ENCODE peak calls at places on chromosomes 4 and X, in seven cellular contexts. Q, C, H, M, K, F and G are unnamed samples. For H3K4me1, the result is how much of the 10 kb centered on the place peaks cover.

GRCh38 chr4:104967034-104967401 is 179.7 kb upstream of the TET2 start:
- DNase-seq in Q (no peak), C (no peak), H (no peak), M (no peak), K (no peak), F (no peak), G (no peak)

GRCh38 chrX:3262906-3263305 is 83.5 kb downstream of the MXRA5 start:
- DNase-seq in Q (no peak), C (no peak), H (peak), M (no peak), K (no peak), F (peak), G (no peak)

GRCh38 chr4:101527186-101527585 is 179.9 kb upstream of the PPP3CA start:
- DNase-seq in Q (no peak), C (no peak), H (no peak), M (no peak), K (peak), F (no peak), G (no peak)

GRCh38 chr4:113141901-113142346 is 92.5 kb downstream of the ANK2 start:
- DNase-seq in Q (no peak), C (no peak), H (peak), M (no peak), K (no peak), F (peak), G (no peak)

GRCh38 chrX:7074135-7074907 is 73.2 kb upstream of the STS start:
- DNase-seq in Q (no peak), C (no peak), H (no peak), M (no peak), K (no peak), F (no peak), G (no peak)

GRCh38 chr4:165326831-165327210 is 648 bp upstream of the MSMO1 start:
- DNase-seq in Q (peak), C (peak), H (no peak), M (no peak), K (no peak), F (peak), G (no peak)

GRCh38 chr4:109816082-109816442 is 500 bp downstream of the GAR1 start:
- DNase-seq in Q (peak), C (no peak), H (no peak), M (no peak), K (no peak), F (no peak), G (no peak)

GRCh38 chr4:142530724-142531123 is 315.4 kb downstream of the INPP4B start:
- DNase-seq in Q (no peak), C (no peak), H (no peak), M (no peak), K (no peak), F (no peak), G (no peak)

GRCh38 chr4:4730214-4730613 is 129.3 kb upstream of the MSX1 start:
- DNase-seq in Q (no peak), C (no peak), H (no peak), M (no peak), K (no peak), F (no peak), G (no peak)

GRCh38 chrX:9465380-9466114 is 689 bp downstream of the TBL1X start:
- DNase-seq in Q (peak), C (peak), H (no peak), M (peak), K (no peak), F (no peak), G (no peak)

GRCh38 chr4:174228988-174229387 is 54.5 kb downstream of the FBXO8 start:
- DNase-seq in Q (no peak), C (no peak), H (no peak), M (no peak), K (no peak), F (no peak), G (no peak)

GRCh38 chr4:10173754-10174749 is 57.5 kb upstream of the WDR1 start:
- DNase-seq in Q (no peak), C (no peak), H (no peak), M (no peak), K (no peak), F (no peak), G (no peak)

GRCh38 chr4:61245321-61245720 is 45.2 kb downstream of the ADGRL3 start:
- DNase-seq in Q (no peak), C (no peak), H (no peak), M (no peak), K (no peak), F (no peak), G (no peak)

GRCh38 chrX:153580700-153581386 is 18.1 kb downstream of the CCNQ start:
- DNase-seq in Q (peak), C (no peak), H (no peak), M (peak), K (no peak), F (peak), G (no peak)

GRCh38 chr4:189022441-189023035 is 883.3 kb downstream of the TRIML1 start:
- DNase-seq in Q (no peak), C (no peak), H (no peak), M (no peak), K (no peak), F (no peak), G (no peak)

GRCh38 chr4:187027231-187027760 is 303.6 kb upstream of the FAT1 start:
- DNase-seq in Q (no peak), C (no peak), H (no peak), M (no peak), K (no peak), F (no peak), G (no peak)

GRCh38 chr4:139416073-139416673 is 37.7 kb upstream of the RAB33B start:
- DNase-seq in Q (peak), C (peak), H (peak), M (no peak), K (no peak), F (peak), G (peak)

GRCh38 chr4:69054578-69055200 is 41.6 kb upstream of the UGT2B7 start:
- DNase-seq in Q (no peak), C (no peak), H (peak), M (no peak), K (no peak), F (peak), G (no peak)

GRCh38 chrX:110448459-110448858 is 89.8 kb downstream of the RTL9 start:
- DNase-seq in Q (no peak), C (no peak), H (no peak), M (no peak), K (no peak), F (no peak), G (no peak)

GRCh38 chrX:39762266-39762841 is 335.4 kb downstream of the BCOR start:
- DNase-seq in Q (no peak), C (no peak), H (no peak), M (no peak), K (no peak), F (no peak), G (no peak)

GRCh38 chr4:182448281-182449151 is 205.3 kb downstream of the TENM3 start:
- DNase-seq in Q (peak), C (peak), H (peak), M (peak), K (no peak), F (peak), G (peak)

GRCh38 chr4:121712783-121713182 is 16.0 kb upstream of the ANXA5 start:
- DNase-seq in Q (no peak), C (no peak), H (no peak), M (no peak), K (no peak), F (no peak), G (no peak)

GRCh38 chr4:173367285-173367684 is 3.5 kb upstream of the SAP30 start:
- DNase-seq in Q (no peak), C (no peak), H (no peak), M (no peak), K (no peak), F (no peak), G (no peak)

GRCh38 chr4:184821242-184821641 is 4.5 kb downstream of the ACSL1 start:
- DNase-seq in Q (no peak), C (no peak), H (no peak), M (no peak), K (no peak), F (no peak), G (no peak)
- H3K4me1 ChIP-seq in Q (under half), C (under half), H (under half), M (under half), K (half or more), F (half or more), G (under half)

DNA sequence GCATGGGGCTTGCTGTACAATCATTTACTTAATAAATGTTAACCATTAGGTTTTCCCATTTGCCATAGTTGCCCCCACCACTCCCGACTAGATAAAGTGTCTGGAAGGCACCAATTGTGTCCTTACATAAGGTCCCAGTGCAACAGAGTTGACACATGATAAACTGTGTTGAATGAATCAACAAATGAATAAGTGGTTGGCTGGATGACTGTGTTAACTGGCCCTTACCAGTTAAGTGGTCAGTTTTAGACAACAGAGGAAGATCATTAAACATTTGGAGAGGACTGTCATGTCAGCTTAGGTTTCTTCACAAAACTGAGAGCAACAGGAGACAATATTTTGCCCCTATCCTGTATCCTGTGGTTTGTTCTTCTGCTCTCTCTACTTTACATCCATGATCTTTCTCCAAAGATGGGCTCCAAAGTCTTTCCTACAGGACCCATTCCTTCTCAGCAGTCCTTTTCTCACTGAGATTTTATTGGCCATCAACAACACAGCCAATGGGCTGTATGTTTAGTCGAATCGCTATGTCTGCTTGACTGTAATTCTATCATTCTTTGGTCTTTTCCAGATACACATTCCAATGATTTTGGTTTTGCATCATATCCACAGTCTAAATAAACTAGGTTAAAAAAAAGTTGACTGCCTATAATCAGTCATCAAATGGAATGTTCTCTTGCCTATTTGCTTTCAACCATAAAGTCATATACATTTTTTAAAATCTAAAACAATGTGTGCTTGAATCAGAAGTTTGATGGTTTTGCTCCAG is 74.3 kb downstream of the RNF150 start:
- DNase-seq in Q (no peak), C (no peak), H (no peak), M (no peak), K (no peak), F (no peak), G (no peak)
- TF ChIP-seq YY1 in Q (no peak), C (no peak), H (no peak), M (no peak), K (no peak), F (no peak), G (no peak)

GRCh38 chr4:76690091-76690905 is 207.6 kb downstream of the SOWAHB start:
- DNase-seq in Q (no peak), C (peak), H (no peak), M (no peak), K (no peak), F (no peak), G (no peak)

GRCh38 chr4:76691767-76692689 is 205.9 kb downstream of the SOWAHB start:
- DNase-seq in Q (no peak), C (no peak), H (no peak), M (no peak), K (no peak), F (no peak), G (no peak)

GRCh38 chr4:76694056-76694455 is 203.9 kb downstream of the SOWAHB start:
- DNase-seq in Q (no peak), C (no peak), H (no peak), M (no peak), K (no peak), F (no peak), G (no peak)

GRCh38 chr4:76690906-76691275 is 207.1 kb downstream of the SOWAHB start:
- DNase-seq in Q (no peak), C (no peak), H (no peak), M (no peak), K (no peak), F (no peak), G (no peak)

GRCh38 chr4:76692761-76693160 is 205.2 kb downstream of the SOWAHB start:
- DNase-seq in Q (no peak), C (no peak), H (no peak), M (no peak), K (no peak), F (no peak), G (no peak)
- H3K4me1 ChIP-seq in Q (under half), C (under half), H (under half), M (under half), K (under half), F (under half), G (under half)

GRCh38 chrX:44017726-44018125 is 44.5 kb upstream of the NDP start:
- DNase-seq in Q (no peak), C (no peak), H (no peak), M (no peak), K (no peak), F (no peak), G (no peak)

GRCh38 chrX:44010626-44011025 is 37.4 kb upstream of the NDP start:
- DNase-seq in Q (no peak), C (no peak), H (no peak), M (no peak), K (no peak), F (no peak), G (no peak)

GRCh38 chrX:44011505-44011904 is 38.3 kb upstream of the NDP start:
- DNase-seq in Q (no peak), C (no peak), H (no peak), M (no peak), K (no peak), F (no peak), G (no peak)

GRCh38 chrX:44016906-44017305 is 43.7 kb upstream of the NDP start:
- DNase-seq in Q (no peak), C (no peak), H (no peak), M (no peak), K (no peak), F (no peak), G (no peak)

GRCh38 chrX:44012484-44013096 is 39.4 kb upstream of the NDP start:
- DNase-seq in Q (no peak), C (no peak), H (peak), M (no peak), K (no peak), F (no peak), G (no peak)
- TF ChIP-seq YY1 in Q (no peak), C (no peak), H (no peak), M (no peak), K (no peak), F (no peak), G (no peak)

GRCh38 chrX:45762699-45763647 is 562.3 kb upstream of the DIPK2B start:
- DNase-seq in Q (no peak), C (no peak), H (no peak), M (no peak), K (peak), F (no peak), G (no peak)
- H3K4me1 ChIP-seq in Q (under half), C (under half), H (half or more), M (under half), K (under half), F (under half), G (under half)

GRCh38 chr4:42143996-42144395 is 8.5 kb downstream of the BEND4 start:
- DNase-seq in Q (no peak), C (no peak), H (no peak), M (no peak), K (no peak), F (no peak), G (no peak)
- TF ChIP-seq YY1 in Q (no peak), C (no peak), H (no peak), M (no peak), K (no peak), F (no peak), G (no peak)

GRCh38 chr4:53929955-53930798 is 134.2 kb downstream of the CHIC2 start:
- DNase-seq in Q (peak), C (peak), H (peak), M (peak), K (peak), F (peak), G (peak)

GRCh38 chr4:53929311-53929710 is 135.1 kb downstream of the CHIC2 start:
- DNase-seq in Q (no peak), C (no peak), H (no peak), M (no peak), K (no peak), F (no peak), G (no peak)

GRCh38 chr4:53928825-53929224 is 135.6 kb downstream of the CHIC2 start:
- DNase-seq in Q (no peak), C (no peak), H (no peak), M (no peak), K (no peak), F (no peak), G (no peak)

GRCh38 chr4:53932784-53933183 is 131.6 kb downstream of the CHIC2 start:
- DNase-seq in Q (no peak), C (no peak), H (no peak), M (no peak), K (no peak), F (no peak), G (no peak)

DNA sequence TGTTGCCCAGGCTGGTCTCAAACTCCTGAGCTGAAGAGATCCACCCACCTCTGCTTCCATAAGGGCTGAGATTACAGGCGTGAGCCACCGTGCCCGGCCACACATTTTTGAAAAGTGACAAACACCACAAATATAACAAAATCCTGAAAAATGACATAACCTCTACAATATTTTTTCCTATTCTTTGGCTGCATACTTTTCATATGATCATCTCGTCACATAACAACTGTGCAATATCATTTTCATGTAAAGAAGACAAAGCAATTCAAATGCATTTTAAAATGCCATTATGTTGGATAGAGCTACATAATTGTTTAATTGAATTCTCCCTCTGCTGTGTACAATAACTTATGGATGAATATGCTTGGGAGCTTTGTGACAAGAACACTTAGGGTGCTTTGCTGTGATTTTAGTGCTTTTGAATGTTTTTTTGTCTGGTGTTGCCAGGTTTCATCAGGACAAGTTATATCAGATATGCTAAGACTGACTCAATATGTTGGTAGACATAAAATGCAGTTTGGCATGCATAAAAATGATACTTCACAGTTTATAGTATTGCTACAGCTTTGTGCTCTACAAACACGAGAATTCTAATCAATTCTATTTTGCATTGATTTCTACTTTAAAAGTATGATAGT is 132.9 kb downstream of the CHIC2 start:
- DNase-seq in Q (no peak), C (no peak), H (no peak), M (no peak), K (no peak), F (no peak), G (no peak)
- H3K4me1 ChIP-seq in Q (under half), C (under half), H (under half), M (under half), K (under half), F (under half), G (under half)